ENCODE peak calls at places on chromosome 7, in nine cellular contexts. F is IMR-90, H is uterus, W is breast epithelium, G is ovary, R is spleen, X is tibial nerve, N is stomach, J is transverse colon. U is an unnamed sample.

GRCh38 chr7:129091484-129092002 is 36.6 kb upstream of the TNPO3 start:
- DNase-seq in W (peak; percentile 80), G (peak; percentile 75), H (peak; percentile 50), J (peak; percentile 89), N (peak; percentile 90), X (peak; percentile 92), R (peak; percentile 95), F (peak; percentile 44), U (peak; percentile 95)

GRCh38 chr7:151381333-151382078 is 28.3 kb downstream of the WDR86 start:
- DNase-seq in X (no peak), F (no peak), N (peak; percentile 32), H (no peak), J (peak; percentile 20), G (peak; percentile 44), R (peak; percentile 81), W (no peak), U (no peak)

GRCh38 chr7:38908759-38909335 is at the start of gene VPS41:
- DNase-seq in X (peak; percentile 87), G (peak; percentile 76), W (peak; percentile 73), J (peak; percentile 86), N (peak; percentile 86), F (peak; percentile 69), R (peak; percentile 93), H (peak; percentile 76), U (peak; percentile 81)

GRCh38 chr7:30201161-30201666 is 66.4 kb downstream of the MTURN start:
- DNase-seq in W (no peak), X (no peak), N (no peak), G (no peak), F (no peak), H (peak; percentile 27), J (no peak), R (no peak), U (no peak)

GRCh38 chr7:141013345-141013715 is 1.4 kb downstream of the MRPS33 start:
- DNase-seq in W (no peak), F (no peak), X (no peak), J (no peak), R (no peak), H (no peak), G (no peak), N (no peak), U (no peak)

GRCh38 chr7:66778201-66778600 is 37.7 kb downstream of the RABGEF1 start:
- DNase-seq in H (no peak), W (no peak), R (no peak), G (no peak), X (no peak), J (no peak), F (peak; percentile 65), N (no peak), U (no peak)

GRCh38 chr7:72544486-72544885 is 132.3 kb upstream of the CALN1 start:
- DNase-seq in X (no peak), G (no peak), R (no peak), F (no peak), W (no peak), N (no peak), H (no peak), J (no peak), U (no peak)

GRCh38 chr7:147170341-147171012 is 1053.9 kb downstream of the CNTNAP2 start:
- DNase-seq in J (no peak), R (peak; percentile 41), G (no peak), W (no peak), X (no peak), H (no peak), F (no peak), N (no peak), U (no peak)

GRCh38 chr7:19919156-19920085 is 146.0 kb upstream of the TMEM196 start:
- DNase-seq in W (no peak), G (no peak), N (no peak), F (no peak), X (no peak), R (no peak), H (no peak), J (no peak), U (no peak)

GRCh38 chr7:55245271-55245723 is 119.8 kb upstream of the LANCL2 start:
- DNase-seq in W (no peak), N (no peak), H (no peak), F (peak; percentile 93), R (no peak), G (no peak), X (no peak), J (no peak), U (no peak)

GRCh38 chr7:106778656-106779250 is 86.3 kb upstream of the PIK3CG start:
- DNase-seq in H (no peak), F (peak; percentile 32), G (no peak), R (no peak), W (no peak), J (no peak), N (no peak), X (no peak), U (no peak)

GRCh38 chr7:129779602-129780256 is 168.2 kb downstream of the NRF1 start:
- DNase-seq in J (peak; percentile 49), H (no peak), F (no peak), N (peak; percentile 72), X (no peak), G (no peak), R (peak; percentile 81), W (peak; percentile 63), U (peak; percentile 58)

GRCh38 chr7:85730016-85730415 is 543.2 kb upstream of the SEMA3D start:
- DNase-seq in J (peak; percentile 22), R (no peak), W (no peak), G (no peak), F (no peak), N (no peak), H (no peak), X (no peak), U (no peak)

GRCh38 chr7:129642871-129643515 is 31.5 kb downstream of the NRF1 start:
- DNase-seq in H (no peak), F (no peak), N (no peak), J (no peak), X (no peak), W (no peak), R (no peak), G (no peak), U (no peak)

GRCh38 chr7:26520483-26520882 is 228.8 kb downstream of the SNX10 start:
- DNase-seq in G (no peak), R (no peak), J (no peak), W (no peak), X (no peak), H (no peak), F (no peak), N (no peak), U (no peak)

GRCh38 chr7:2537981-2538851 is 17.1 kb downstream of the BRAT1 start:
- DNase-seq in G (peak; percentile 22), W (no peak), X (no peak), H (no peak), J (peak; percentile 5), R (peak; percentile 75), F (no peak), N (no peak), U (peak; percentile 46)
- TF ChIP-seq CTCF in G (no peak), W (no peak), X (no peak), H (no peak), J (no peak), R (no peak), F (no peak), N (no peak), U (no peak)

DNA sequence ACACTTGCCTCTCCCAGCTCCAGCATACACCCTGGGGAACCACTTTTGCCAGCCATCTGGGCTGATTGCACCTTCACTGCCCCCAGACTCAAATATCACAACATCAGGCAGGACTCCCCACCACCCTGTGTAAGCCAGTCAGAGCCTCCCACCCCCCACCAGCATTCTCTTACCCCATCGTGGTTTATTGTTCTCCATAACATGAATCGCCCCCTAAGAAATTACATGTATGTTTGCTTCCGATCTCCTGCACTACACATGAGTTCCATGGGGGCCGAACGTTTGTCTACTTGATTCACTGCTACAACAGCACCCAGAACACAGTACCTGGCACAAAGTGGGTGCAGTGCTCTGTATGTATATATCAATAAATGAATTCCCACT is 39.4 kb downstream of the CREB3L2 start:
- DNase-seq in G (no peak), H (no peak), J (no peak), X (no peak), F (no peak), R (no peak), N (no peak), W (no peak), U (no peak)
- TF ChIP-seq POLR2A in G (no peak), H (no peak), J (no peak), X (no peak), F (no peak), R (no peak), N (no peak), W (no peak), U (no peak)

DNA sequence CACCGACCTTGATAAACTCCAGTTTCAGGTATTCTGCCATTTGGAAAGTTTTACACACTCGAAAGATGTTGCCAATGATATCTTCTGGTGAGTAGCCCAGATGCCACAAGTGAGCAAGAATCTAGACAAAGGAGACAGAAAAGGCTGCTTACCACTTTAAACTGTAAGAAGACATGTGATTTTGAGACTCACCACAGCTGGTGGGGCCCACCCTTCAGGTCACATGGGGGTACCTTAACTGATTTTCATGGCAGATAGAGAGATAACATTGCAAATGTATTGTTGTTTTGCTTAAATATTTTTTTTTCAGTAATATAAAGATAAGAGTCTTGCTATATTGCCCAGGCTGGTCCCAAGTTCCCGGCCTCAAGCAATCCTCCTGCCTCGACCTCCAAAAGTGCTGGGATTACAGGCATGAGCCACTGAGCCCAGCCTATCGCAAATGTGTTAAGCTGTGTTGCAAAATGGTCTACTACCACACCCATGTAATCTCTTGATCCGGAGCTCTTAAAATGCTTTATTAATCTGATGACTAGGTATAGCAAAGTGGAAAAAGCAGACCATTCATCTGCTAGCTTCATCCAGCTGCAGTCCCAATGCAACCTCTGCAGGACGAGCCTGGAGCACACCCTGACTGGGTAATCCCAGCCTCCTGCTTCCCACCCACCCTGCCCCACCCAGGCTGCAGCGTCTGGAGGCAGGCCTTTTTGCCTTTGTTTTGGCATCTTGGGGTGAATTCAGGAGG is 18.5 kb downstream of the RFC2 start:
- DNase-seq in X (no peak), F (no peak), H (no peak), J (no peak), W (no peak), G (no peak), R (no peak), N (no peak), U (no peak)
- H3K36me3 ChIP-seq in X (peaks cover 9% of the 10 kb centered on the region), F (peaks cover 35% of the 10 kb centered on the region), H (no peaks in the 10 kb centered on the region), J (peaks cover 42% of the 10 kb centered on the region), W (peaks cover under 1% of the 10 kb centered on the region), G (no peaks in the 10 kb centered on the region), R (peaks cover 100% of the 10 kb centered on the region), N (peaks cover 87% of the 10 kb centered on the region), U (no peaks in the 10 kb centered on the region)

GRCh38 chr7:33837356-33837851 is 67.9 kb upstream of the BMPER start:
- DNase-seq in H (peak; percentile 18), G (no peak), F (no peak), N (no peak), R (no peak), X (peak; percentile 35), J (no peak), W (no peak), U (no peak)

GRCh38 chr7:33841658-33842057 is 63.7 kb upstream of the BMPER start:
- DNase-seq in J (no peak), N (no peak), W (no peak), X (peak; percentile 71), R (no peak), H (peak; percentile 18), F (peak; percentile 25), G (peak; percentile 27), U (no peak)

GRCh38 chr7:33841031-33841430 is 64.3 kb upstream of the BMPER start:
- DNase-seq in X (no peak), W (no peak), J (no peak), R (no peak), N (no peak), F (no peak), H (no peak), G (no peak), U (no peak)

GRCh38 chr7:33832326-33832725 is 73.0 kb upstream of the BMPER start:
- DNase-seq in W (no peak), X (no peak), G (no peak), F (no peak), J (no peak), R (no peak), H (no peak), N (no peak), U (no peak)

GRCh38 chr7:33836797-33837355 is 68.5 kb upstream of the BMPER start:
- DNase-seq in G (no peak), J (no peak), N (no peak), W (no peak), X (no peak), F (peak; percentile 60), R (no peak), H (no peak), U (no peak)
- TF ChIP-seq CTCF in G (no peak), J (no peak), N (no peak), W (no peak), X (no peak), F (peak; percentile 14), R (no peak), H (no peak), U (no peak)